ENCODE peak calls at places on chromosomes 1 and 21, in ten cellular contexts. D is GM12878; I is H9; U is stimulated activated CD8-positive, alpha-beta memory T cell treated with anti-CD3 and anti-CD28 coated beads, Interleukin-4, amount 100 ng/mL, for 24 hours; M is caudate nucleus; O is NCI-H2081; F is T-helper 17 cell; C is GDM1; B is IMR-90; K is CD4-positive, alpha-beta T cell. P is an unnamed sample.

GRCh38 chr1:6259491-6260362 is 1.2 kb downstream of the GPR153 start:
- DNase-seq in D (no peak), I (peak; percentile 87), U (peak; percentile 70), M (no peak), O (peak; percentile 27), F (peak; percentile 59), C (peak; percentile 42), B (peak; percentile 72), K (peak; percentile 62), P (peak; percentile 90)

GRCh38 chr1:151479462-151479861 is 20.2 kb upstream of the POGZ start:
- DNase-seq in D (no peak), I (no peak), U (no peak), M (no peak), O (no peak), F (no peak), C (no peak), B (no peak), K (no peak), P (no peak)

GRCh38 chr1:67148516-67149178 is 13.9 kb upstream of the C1orf141 start:
- DNase-seq in D (no peak), I (no peak), U (no peak), M (no peak), O (no peak), F (no peak), C (no peak), B (no peak), K (no peak), P (no peak)

GRCh38 chr1:8598783-8599182 is 218.7 kb downstream of the RERE start:
- DNase-seq in D (no peak), I (no peak), U (no peak), M (no peak), O (no peak), F (no peak), C (no peak), B (peak; percentile 35), K (no peak), P (no peak)

GRCh38 chr1:166859597-166859996 is 16.5 kb downstream of the TADA1 start:
- DNase-seq in D (no peak), I (no peak), U (no peak), M (no peak), O (no peak), F (no peak), C (no peak), B (no peak), K (no peak), P (no peak)

GRCh38 chr1:38173848-38174247 is 127.3 kb upstream of the POU3F1 start:
- DNase-seq in D (peak; percentile 46), I (no peak), U (no peak), M (no peak), O (no peak), F (no peak), C (no peak), B (no peak), K (no peak), P (no peak)

GRCh38 chr1:115214098-115214497 is 124.0 kb downstream of the NGF start:
- DNase-seq in D (no peak), I (no peak), U (no peak), M (no peak), O (no peak), F (no peak), C (no peak), B (no peak), K (no peak), P (no peak)

GRCh38 chr1:191498825-191499224 is 659.4 kb upstream of the RGS18 start:
- DNase-seq in D (no peak), I (no peak), U (no peak), M (no peak), O (no peak), F (no peak), C (no peak), B (no peak), K (no peak), P (no peak)

GRCh38 chr21:40102682-40103081 is 235.4 kb downstream of the PCP4 start:
- DNase-seq in D (no peak), I (no peak), U (no peak), M (no peak), O (no peak), F (no peak), C (no peak), B (no peak), K (no peak), P (no peak)

GRCh38 chr1:38071530-38072266 is 25.1 kb upstream of the POU3F1 start:
- DNase-seq in D (no peak), I (no peak), U (no peak), M (no peak), O (no peak), F (no peak), C (no peak), B (peak; percentile 55), K (no peak), P (no peak)

GRCh38 chr1:96837817-96838216 is 116.2 kb downstream of the PTBP2 start:
- DNase-seq in D (no peak), I (no peak), U (no peak), M (no peak), O (no peak), F (no peak), C (no peak), B (no peak), K (no peak), P (no peak)

GRCh38 chr1:28751315-28752056 is 14.7 kb downstream of the YTHDF2 start:
- DNase-seq in D (no peak), I (no peak), U (no peak), M (no peak), O (no peak), F (no peak), C (no peak), B (peak; percentile 79), K (no peak), P (no peak)

GRCh38 chr1:9321480-9321849 is 28.8 kb downstream of the SPSB1 start:
- DNase-seq in D (no peak), I (no peak), U (no peak), M (no peak), O (no peak), F (no peak), C (no peak), B (peak; percentile 91), K (no peak), P (no peak)

GRCh38 chr1:231359113-231359512 is 21.0 kb downstream of the SPRTN start:
- DNase-seq in D (no peak), I (no peak), U (no peak), M (no peak), O (no peak), F (no peak), C (no peak), B (peak; percentile 87), K (no peak), P (no peak)

P was measured in WTC11.